ENCODE peak calls at places on chromosomes 2 and 18, in five cellular contexts. J is IMR-90, F is HCT116, M is foreskin fibroblast, U is GM20000. C is an unnamed sample.
A peak's percentile ranks its signal among the peaks of the same experiment; 100 is the strongest.

GRCh38 chr2:95062716-95063400 is 37.4 kb downstream of the MAL start:
- DNase-seq in J (no peak), F (no peak), M (no peak), U (peak; percentile 54), C (no peak)

GRCh38 chr2:229620759-229621158 is 93.6 kb downstream of the DNER start:
- DNase-seq in J (no peak), F (no peak), M (no peak), U (no peak), C (no peak)

GRCh38 chr2:109209412-109209811 is 80.4 kb downstream of the SH3RF3 start:
- DNase-seq in J (peak; percentile 89), F (no peak), M (peak; percentile 75), U (no peak), C (no peak)

GRCh38 chr18:435940-436339 is 64.6 kb downstream of the COLEC12 start:
- DNase-seq in J (peak; percentile 43), F (no peak), M (no peak), U (no peak), C (no peak)

GRCh38 chr18:2083691-2084090 is 487.6 kb downstream of the METTL4 start:
- DNase-seq in J (no peak), F (no peak), M (no peak), U (no peak), C (no peak)

GRCh38 chr2:203330434-203330833 is 2.2 kb downstream of the ABI2 start:
- DNase-seq in J (peak; percentile 64), F (no peak), M (peak; percentile 42), U (no peak), C (no peak)

GRCh38 chr2:101120124-101120996 is 30.8 kb downstream of the TBC1D8 start:
- DNase-seq in J (peak; percentile 29), F (peak; percentile 85), M (peak; percentile 97), U (no peak), C (no peak)

GRCh38 chr18:60090170-60090569 is 190.4 kb downstream of the PMAIP1 start:
- DNase-seq in J (no peak), F (no peak), M (no peak), U (peak; percentile 11), C (no peak)

GRCh38 chr18:9531791-9532410 is 56.6 kb downstream of the RALBP1 start:
- DNase-seq in J (peak; percentile 33), F (no peak), M (peak; percentile 15), U (no peak), C (no peak)

GRCh38 chr18:9766076-9766481 is 58.0 kb downstream of the RAB31 start:
- DNase-seq in J (no peak), F (no peak), M (no peak), U (no peak), C (no peak)

GRCh38 chr2:127463155-127463991 is 45.1 kb downstream of the PROC start:
- DNase-seq in J (no peak), F (no peak), M (no peak), U (no peak), C (no peak)

GRCh38 chr2:155218292-155218924 is 519.9 kb downstream of the KCNJ3 start:
- DNase-seq in J (no peak), F (no peak), M (no peak), U (no peak), C (no peak)

GRCh38 chr2:10495311-10495987 is 47.3 kb upstream of the ODC1 start:
- DNase-seq in J (no peak), F (no peak), M (no peak), U (no peak), C (no peak)

GRCh38 chr18:35949903-35950627 is 22.4 kb upstream of the RMP24 start:
- DNase-seq in J (peak; percentile 59), F (no peak), M (peak; percentile 39), U (peak; percentile 70), C (peak; percentile 34)

GRCh38 chr2:181231151-181231550 is 226.0 kb upstream of the ITGA4 start:
- DNase-seq in J (no peak), F (no peak), M (no peak), U (no peak), C (no peak)

GRCh38 chr2:232458661-232459418 is 2.9 kb downstream of the ALPI start:
- DNase-seq in J (no peak), F (no peak), M (no peak), U (no peak), C (no peak)

GRCh38 chr2:114742245-114742644 is 299.8 kb downstream of the DPP10 start:
- DNase-seq in J (no peak), F (no peak), M (no peak), U (no peak), C (no peak)

GRCh38 chr2:75334076-75334475 is 134.8 kb upstream of the TACR1 start:
- DNase-seq in J (no peak), F (no peak), M (no peak), U (no peak), C (no peak)

DNA sequence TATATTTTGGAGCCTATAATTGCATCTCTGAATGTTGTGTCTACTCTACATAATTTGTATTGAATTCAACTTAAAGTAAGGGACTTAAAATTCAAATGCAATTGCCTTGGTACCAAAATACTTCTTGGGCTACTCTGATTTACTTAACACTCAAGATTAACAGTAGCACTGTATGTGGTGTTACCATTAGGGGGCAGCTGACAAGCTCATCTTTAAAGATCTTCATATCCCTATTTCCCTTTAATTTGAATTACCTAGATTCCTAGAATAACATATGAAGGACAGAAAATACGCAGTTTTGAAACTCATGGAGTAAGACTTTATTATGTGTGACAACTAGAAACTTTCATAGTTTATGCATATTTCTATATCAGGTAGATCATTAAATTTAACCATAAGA is 37.4 kb upstream of the FAP start:
- DNase-seq in J (no peak), F (no peak), M (no peak), U (no peak), C (no peak)
- TF ChIP-seq CTCF in J (no peak), F (peak; percentile 35), M (no peak), U (no peak), C (no peak)

DNA sequence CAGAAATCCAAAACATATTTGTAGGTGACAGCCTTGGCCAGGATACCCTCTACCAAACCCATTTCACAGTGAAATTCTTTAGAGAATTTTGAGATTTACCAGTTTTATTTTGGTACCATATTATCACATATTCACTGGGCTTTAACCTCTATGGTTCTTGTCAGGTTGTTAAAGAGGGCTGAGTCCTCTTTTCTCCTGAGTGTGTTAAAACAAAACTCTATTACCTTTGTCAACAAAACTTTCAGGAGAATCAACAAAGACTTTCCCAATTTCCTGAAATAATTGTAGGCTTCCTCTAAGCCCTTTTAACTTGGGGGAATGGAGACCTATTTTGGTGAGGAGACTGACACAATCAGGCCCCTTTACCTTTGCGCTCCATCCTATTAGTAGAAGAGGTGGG is 155.2 kb downstream of the TRABD2A start:
- DNase-seq in J (no peak), F (no peak), M (no peak), U (no peak), C (no peak)
- TF ChIP-seq CTCF in J (no peak), F (no peak), M (no peak), U (no peak), C (no peak)

GRCh38 chr2:168712053-168712452 is 90.4 kb upstream of the NOSTRIN start:
- DNase-seq in J (no peak), F (no peak), M (no peak), U (peak; percentile 70), C (no peak)
- TF ChIP-seq CTCF in J (no peak), F (no peak), M (no peak), U (peak; percentile 8), C (no peak)

GRCh38 chr2:166179201-166179600 is 51.4 kb upstream of the SCN1A start:
- DNase-seq in J (peak; percentile 35), F (no peak), M (no peak), U (no peak), C (no peak)
- TF ChIP-seq CTCF in J (peak; percentile 54), F (no peak), M (peak; percentile 21), U (no peak), C (peak; percentile 23)

GRCh38 chr2:73983322-73984202 is 1.1 kb upstream of the TET3 start:
- DNase-seq in J (no peak), F (peak; percentile 88), M (no peak), U (peak; percentile 45), C (no peak)
- TF ChIP-seq CTCF in J (no peak), F (no peak), M (no peak), U (no peak), C (no peak)